ENCODE peak calls at places on chromosomes 2 and 18, in eight cellular contexts. One of them, this sample, is unnamed. For H3K4me1, the result is how much of the 10 kb centered on the place peaks cover.

GRCh38 chr18:28365406-28365805 is 188.5 kb upstream of the CDH2 start:
- DNase-seq in endothelial cell of umbilical vein: peak
- DNase-seq in adrenal gland: no peak
- DNase-seq in spleen: no peak
- DNase-seq in IMR-90: peak
- DNase-seq in stomach: no peak
- DNase-seq in breast epithelium: no peak
- DNase-seq in sigmoid colon: no peak
- DNase-seq in this sample: no peak

GRCh38 chr2:21281876-21282514 is 158.2 kb downstream of the TDRD15 start:
- DNase-seq in endothelial cell of umbilical vein: no peak
- DNase-seq in adrenal gland: no peak
- DNase-seq in spleen: no peak
- DNase-seq in IMR-90: no peak
- DNase-seq in stomach: no peak
- DNase-seq in breast epithelium: no peak
- DNase-seq in sigmoid colon: no peak
- DNase-seq in this sample: no peak

GRCh38 chr18:54880706-54881105 is 52.4 kb downstream of the RAB27B start:
- DNase-seq in endothelial cell of umbilical vein: no peak
- DNase-seq in adrenal gland: no peak
- DNase-seq in spleen: no peak
- DNase-seq in IMR-90: peak
- DNase-seq in stomach: no peak
- DNase-seq in breast epithelium: no peak
- DNase-seq in sigmoid colon: no peak
- DNase-seq in this sample: no peak

GRCh38 chr2:77418537-77418936 is 103.6 kb downstream of the LRRTM4 start:
- DNase-seq in endothelial cell of umbilical vein: no peak
- DNase-seq in adrenal gland: no peak
- DNase-seq in spleen: no peak
- DNase-seq in IMR-90: no peak
- DNase-seq in stomach: no peak
- DNase-seq in breast epithelium: no peak
- DNase-seq in sigmoid colon: no peak
- DNase-seq in this sample: no peak

GRCh38 chr2:139214806-139215205 is 434.6 kb upstream of the NXPH2 start:
- DNase-seq in endothelial cell of umbilical vein: no peak
- DNase-seq in adrenal gland: no peak
- DNase-seq in spleen: no peak
- DNase-seq in IMR-90: no peak
- DNase-seq in stomach: no peak
- DNase-seq in breast epithelium: no peak
- DNase-seq in sigmoid colon: no peak
- DNase-seq in this sample: no peak

GRCh38 chr2:53268626-53269025 is 499.0 kb upstream of the CHAC2 start:
- DNase-seq in endothelial cell of umbilical vein: no peak
- DNase-seq in adrenal gland: no peak
- DNase-seq in spleen: no peak
- DNase-seq in IMR-90: no peak
- DNase-seq in stomach: no peak
- DNase-seq in breast epithelium: no peak
- DNase-seq in sigmoid colon: no peak
- DNase-seq in this sample: no peak

GRCh38 chr2:105796791-105797190 is 52.1 kb downstream of the NCK2 start:
- DNase-seq in endothelial cell of umbilical vein: no peak
- DNase-seq in adrenal gland: no peak
- DNase-seq in spleen: no peak
- DNase-seq in IMR-90: no peak
- DNase-seq in stomach: no peak
- DNase-seq in breast epithelium: no peak
- DNase-seq in sigmoid colon: no peak
- DNase-seq in this sample: no peak

GRCh38 chr2:51247252-51247651 is 215.3 kb upstream of the NRXN1 start:
- DNase-seq in endothelial cell of umbilical vein: no peak
- DNase-seq in adrenal gland: no peak
- DNase-seq in spleen: no peak
- DNase-seq in IMR-90: no peak
- DNase-seq in stomach: no peak
- DNase-seq in breast epithelium: no peak
- DNase-seq in sigmoid colon: no peak
- DNase-seq in this sample: no peak

GRCh38 chr2:145595296-145595695 is 1075.4 kb upstream of the ZEB2 start:
- DNase-seq in endothelial cell of umbilical vein: no peak
- DNase-seq in adrenal gland: no peak
- DNase-seq in spleen: no peak
- DNase-seq in IMR-90: no peak
- DNase-seq in stomach: no peak
- DNase-seq in breast epithelium: no peak
- DNase-seq in sigmoid colon: no peak
- DNase-seq in this sample: no peak

GRCh38 chr2:219501441-219501840 is 2.8 kb downstream of the GMPPA start:
- DNase-seq in endothelial cell of umbilical vein: no peak
- DNase-seq in adrenal gland: no peak
- DNase-seq in spleen: no peak
- DNase-seq in IMR-90: peak
- DNase-seq in stomach: no peak
- DNase-seq in breast epithelium: no peak
- DNase-seq in sigmoid colon: no peak
- DNase-seq in this sample: no peak

GRCh38 chr2:180507028-180507427 is 473.4 kb upstream of the UBE2E3 start:
- DNase-seq in endothelial cell of umbilical vein: no peak
- DNase-seq in adrenal gland: no peak
- DNase-seq in spleen: no peak
- DNase-seq in IMR-90: peak
- DNase-seq in stomach: no peak
- DNase-seq in breast epithelium: no peak
- DNase-seq in sigmoid colon: no peak
- DNase-seq in this sample: no peak

GRCh38 chr2:32798841-32799240 is 147.9 kb upstream of the LTBP1 start:
- DNase-seq in endothelial cell of umbilical vein: peak
- DNase-seq in adrenal gland: no peak
- DNase-seq in spleen: no peak
- DNase-seq in IMR-90: peak
- DNase-seq in stomach: no peak
- DNase-seq in breast epithelium: no peak
- DNase-seq in sigmoid colon: no peak
- DNase-seq in this sample: no peak

GRCh38 chr2:208252766-208253492 is 1.9 kb downstream of the IDH1 start:
- DNase-seq in endothelial cell of umbilical vein: no peak
- DNase-seq in adrenal gland: no peak
- DNase-seq in spleen: no peak
- DNase-seq in IMR-90: no peak
- DNase-seq in stomach: no peak
- DNase-seq in breast epithelium: no peak
- DNase-seq in sigmoid colon: no peak
- DNase-seq in this sample: no peak

GRCh38 chr18:35089382-35089781 is 48.2 kb downstream of the MAPRE2 start:
- DNase-seq in endothelial cell of umbilical vein: no peak
- DNase-seq in adrenal gland: no peak
- DNase-seq in spleen: no peak
- DNase-seq in IMR-90: no peak
- DNase-seq in stomach: no peak
- DNase-seq in breast epithelium: no peak
- DNase-seq in sigmoid colon: no peak
- DNase-seq in this sample: no peak

GRCh38 chr2:218883491-218884490 is 3.1 kb downstream of the WNT10A start:
- DNase-seq in endothelial cell of umbilical vein: no peak
- DNase-seq in adrenal gland: no peak
- DNase-seq in spleen: peak
- DNase-seq in IMR-90: no peak
- DNase-seq in stomach: no peak
- DNase-seq in breast epithelium: no peak
- DNase-seq in sigmoid colon: no peak
- DNase-seq in this sample: no peak

GRCh38 chr18:62523255-62523588 is 397 bp downstream of the ZCCHC2 start:
- DNase-seq in endothelial cell of umbilical vein: no peak
- DNase-seq in adrenal gland: no peak
- DNase-seq in spleen: no peak
- DNase-seq in IMR-90: no peak
- DNase-seq in stomach: no peak
- DNase-seq in breast epithelium: no peak
- DNase-seq in sigmoid colon: no peak
- DNase-seq in this sample: no peak

GRCh38 chr2:120769076-120769786 is 33.6 kb downstream of the GLI2 start:
- DNase-seq in endothelial cell of umbilical vein: no peak
- DNase-seq in adrenal gland: no peak
- DNase-seq in spleen: peak
- DNase-seq in IMR-90: no peak
- DNase-seq in stomach: no peak
- DNase-seq in breast epithelium: no peak
- DNase-seq in sigmoid colon: peak
- DNase-seq in this sample: no peak

GRCh38 chr2:10137053-10137843 is 14.7 kb downstream of the RRM2 start:
- DNase-seq in endothelial cell of umbilical vein: no peak
- DNase-seq in adrenal gland: no peak
- DNase-seq in spleen: peak
- DNase-seq in IMR-90: no peak
- DNase-seq in stomach: no peak
- DNase-seq in breast epithelium: no peak
- DNase-seq in sigmoid colon: peak
- DNase-seq in this sample: no peak

GRCh38 chr2:176642074-176642473 is 372.8 kb downstream of the MTX2 start:
- DNase-seq in endothelial cell of umbilical vein: no peak
- DNase-seq in adrenal gland: no peak
- DNase-seq in spleen: no peak
- DNase-seq in IMR-90: peak
- DNase-seq in stomach: no peak
- DNase-seq in breast epithelium: no peak
- DNase-seq in sigmoid colon: no peak
- DNase-seq in this sample: no peak

GRCh38 chr2:10918661-10919414 is 7.1 kb downstream of the KCNF1 start:
- DNase-seq in endothelial cell of umbilical vein: no peak
- DNase-seq in adrenal gland: peak
- DNase-seq in spleen: no peak
- DNase-seq in IMR-90: peak
- DNase-seq in stomach: peak
- DNase-seq in breast epithelium: no peak
- DNase-seq in sigmoid colon: peak
- DNase-seq in this sample: no peak

GRCh38 chr2:35204325-35204724 is 1151.3 kb upstream of the CRIM1 start:
- DNase-seq in endothelial cell of umbilical vein: no peak
- DNase-seq in adrenal gland: no peak
- DNase-seq in spleen: no peak
- DNase-seq in IMR-90: no peak
- DNase-seq in stomach: no peak
- DNase-seq in breast epithelium: no peak
- DNase-seq in sigmoid colon: no peak
- DNase-seq in this sample: no peak

DNA sequence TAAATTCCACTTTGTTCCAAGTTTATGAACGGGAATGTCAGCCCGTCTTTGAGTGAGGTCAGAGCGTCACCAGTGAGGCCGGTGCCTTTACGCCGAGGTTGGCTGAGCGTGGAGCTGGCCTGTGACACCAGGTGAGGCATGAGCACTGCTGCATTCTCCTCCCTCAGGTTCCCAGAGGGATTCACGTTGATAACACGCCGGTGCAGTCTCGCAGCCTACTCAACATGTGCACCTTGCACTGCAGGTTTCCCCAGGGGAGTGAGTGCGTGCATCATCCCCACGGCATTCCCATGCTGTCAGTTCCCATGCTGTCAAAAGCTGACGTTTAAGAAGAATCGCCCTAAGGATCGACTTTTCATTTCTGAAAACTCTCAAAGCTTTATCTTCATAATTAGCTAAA is 213.3 kb downstream of the LDLRAD4 start:
- DNase-seq in endothelial cell of umbilical vein: no peak
- DNase-seq in adrenal gland: no peak
- DNase-seq in spleen: no peak
- DNase-seq in IMR-90: no peak
- DNase-seq in stomach: no peak
- DNase-seq in breast epithelium: no peak
- DNase-seq in sigmoid colon: no peak
- DNase-seq in this sample: no peak
- H3K4me1 ChIP-seq in endothelial cell of umbilical vein: under half
- H3K4me1 ChIP-seq in adrenal gland: under half
- H3K4me1 ChIP-seq in spleen: under half
- H3K4me1 ChIP-seq in IMR-90: under half
- H3K4me1 ChIP-seq in stomach: under half
- H3K4me1 ChIP-seq in breast epithelium: under half
- H3K4me1 ChIP-seq in sigmoid colon: under half
- H3K4me1 ChIP-seq in this sample: under half

GRCh38 chr2:159199751-159200465 is 86.6 kb downstream of the WDSUB1 start:
- DNase-seq in endothelial cell of umbilical vein: no peak
- DNase-seq in adrenal gland: no peak
- DNase-seq in spleen: no peak
- DNase-seq in IMR-90: peak
- DNase-seq in stomach: no peak
- DNase-seq in breast epithelium: no peak
- DNase-seq in sigmoid colon: no peak
- DNase-seq in this sample: no peak
- TF ChIP-seq CTCF in endothelial cell of umbilical vein: no peak
- TF ChIP-seq CTCF in adrenal gland: no peak
- TF ChIP-seq CTCF in spleen: no peak
- TF ChIP-seq CTCF in IMR-90: no peak
- TF ChIP-seq CTCF in stomach: no peak
- TF ChIP-seq CTCF in breast epithelium: no peak
- TF ChIP-seq CTCF in sigmoid colon: no peak
- TF ChIP-seq CTCF in this sample: no peak

GRCh38 chr2:86195055-86195807 is at the start of gene IMMT:
- DNase-seq in endothelial cell of umbilical vein: peak
- DNase-seq in adrenal gland: peak
- DNase-seq in spleen: peak
- DNase-seq in IMR-90: peak
- DNase-seq in stomach: peak
- DNase-seq in breast epithelium: peak
- DNase-seq in sigmoid colon: peak
- DNase-seq in this sample: peak
- TF ChIP-seq POLR2A in endothelial cell of umbilical vein: peak
- TF ChIP-seq POLR2A in adrenal gland: peak
- TF ChIP-seq POLR2A in spleen: no peak
- TF ChIP-seq POLR2A in IMR-90: peak
- TF ChIP-seq POLR2A in stomach: no peak
- TF ChIP-seq POLR2A in breast epithelium: peak
- TF ChIP-seq POLR2A in sigmoid colon: peak
- TF ChIP-seq POLR2A in this sample: peak

GRCh38 chr2:7018767-7019166 is 101.6 kb downstream of the RNF144A start:
- DNase-seq in endothelial cell of umbilical vein: no peak
- DNase-seq in adrenal gland: no peak
- DNase-seq in spleen: no peak
- DNase-seq in IMR-90: no peak
- DNase-seq in stomach: no peak
- DNase-seq in breast epithelium: no peak
- DNase-seq in sigmoid colon: no peak
- DNase-seq in this sample: no peak

GRCh38 chr2:7020939-7021470 is 103.8 kb downstream of the RNF144A start:
- DNase-seq in endothelial cell of umbilical vein: no peak
- DNase-seq in adrenal gland: no peak
- DNase-seq in spleen: no peak
- DNase-seq in IMR-90: no peak
- DNase-seq in stomach: no peak
- DNase-seq in breast epithelium: no peak
- DNase-seq in sigmoid colon: no peak
- DNase-seq in this sample: no peak

GRCh38 chr2:7019191-7019590 is 102.0 kb downstream of the RNF144A start:
- DNase-seq in endothelial cell of umbilical vein: no peak
- DNase-seq in adrenal gland: no peak
- DNase-seq in spleen: no peak
- DNase-seq in IMR-90: no peak
- DNase-seq in stomach: no peak
- DNase-seq in breast epithelium: no peak
- DNase-seq in sigmoid colon: no peak
- DNase-seq in this sample: no peak

GRCh38 chr2:7020059-7020458 is 102.8 kb downstream of the RNF144A start:
- DNase-seq in endothelial cell of umbilical vein: no peak
- DNase-seq in adrenal gland: no peak
- DNase-seq in spleen: no peak
- DNase-seq in IMR-90: no peak
- DNase-seq in stomach: no peak
- DNase-seq in breast epithelium: no peak
- DNase-seq in sigmoid colon: no peak
- DNase-seq in this sample: no peak

GRCh38 chr2:7020468-7020867 is 103.3 kb downstream of the RNF144A start:
- DNase-seq in endothelial cell of umbilical vein: no peak
- DNase-seq in adrenal gland: no peak
- DNase-seq in spleen: no peak
- DNase-seq in IMR-90: no peak
- DNase-seq in stomach: peak
- DNase-seq in breast epithelium: no peak
- DNase-seq in sigmoid colon: no peak
- DNase-seq in this sample: no peak
- H3K4me1 ChIP-seq in endothelial cell of umbilical vein: under half
- H3K4me1 ChIP-seq in adrenal gland: half or more
- H3K4me1 ChIP-seq in spleen: under half
- H3K4me1 ChIP-seq in IMR-90: under half
- H3K4me1 ChIP-seq in stomach: under half
- H3K4me1 ChIP-seq in breast epithelium: under half
- H3K4me1 ChIP-seq in sigmoid colon: under half
- H3K4me1 ChIP-seq in this sample: under half

This sample was measured in gastrocnemius medialis.